ENCODE peak calls at places on chromosomes 1 and 21, in six cellular contexts. One of them, this sample, is unnamed.

GRCh38 chr1:11598461-11598860 is 55.8 kb downstream of the FBXO2 start:
- DNase-seq in H1: no peak
- DNase-seq in trophoblast cell: no peak
- DNase-seq in IMR-90: peak
- DNase-seq in mesenchymal stem cell: no peak
- DNase-seq in neuronal stem cell: no peak
- DNase-seq in this sample: no peak

GRCh38 chr1:108817016-108817415 is 39.9 kb downstream of the AKNAD1 start:
- DNase-seq in neuronal stem cell: no peak
- DNase-seq in IMR-90: peak
- DNase-seq in mesenchymal stem cell: peak
- DNase-seq in H1: no peak
- DNase-seq in trophoblast cell: no peak
- DNase-seq in this sample: no peak

GRCh38 chr1:16111771-16112557 is 38.5 kb upstream of the FAM131C start:
- DNase-seq in trophoblast cell: no peak
- DNase-seq in H1: no peak
- DNase-seq in neuronal stem cell: no peak
- DNase-seq in IMR-90: peak
- DNase-seq in mesenchymal stem cell: peak
- DNase-seq in this sample: peak

GRCh38 chr1:3651011-3651938 is 1.0 kb upstream of the TP73 start:
- DNase-seq in neuronal stem cell: no peak
- DNase-seq in mesenchymal stem cell: peak
- DNase-seq in H1: peak
- DNase-seq in trophoblast cell: no peak
- DNase-seq in IMR-90: no peak
- DNase-seq in this sample: peak

GRCh38 chr21:45864436-45864835 is 117.1 kb upstream of the COL6A1 start:
- DNase-seq in trophoblast cell: no peak
- DNase-seq in neuronal stem cell: no peak
- DNase-seq in IMR-90: peak
- DNase-seq in H1: no peak
- DNase-seq in mesenchymal stem cell: peak
- DNase-seq in this sample: no peak

GRCh38 chr21:26835027-26835713 is 10.0 kb downstream of the ADAMTS1 start:
- DNase-seq in neuronal stem cell: no peak
- DNase-seq in IMR-90: peak
- DNase-seq in mesenchymal stem cell: peak
- DNase-seq in H1: no peak
- DNase-seq in trophoblast cell: peak
- DNase-seq in this sample: no peak

GRCh38 chr1:93701619-93702018 is 20.0 kb upstream of the BCAR3 start:
- DNase-seq in trophoblast cell: peak
- DNase-seq in mesenchymal stem cell: peak
- DNase-seq in neuronal stem cell: no peak
- DNase-seq in H1: no peak
- DNase-seq in IMR-90: peak
- DNase-seq in this sample: peak

GRCh38 chr1:157363660-157364140 is 188.6 kb downstream of the FCRL5 start:
- DNase-seq in neuronal stem cell: no peak
- DNase-seq in trophoblast cell: peak
- DNase-seq in IMR-90: peak
- DNase-seq in H1: peak
- DNase-seq in mesenchymal stem cell: peak
- DNase-seq in this sample: peak

GRCh38 chr1:68051475-68051874 is 1.0 kb upstream of the DIRAS3 start:
- DNase-seq in neuronal stem cell: peak
- DNase-seq in mesenchymal stem cell: peak
- DNase-seq in IMR-90: peak
- DNase-seq in trophoblast cell: no peak
- DNase-seq in H1: peak
- DNase-seq in this sample: peak

GRCh38 chr21:44700101-44701022 is 3.4 kb downstream of the KRTAP10-12 start:
- DNase-seq in trophoblast cell: no peak
- DNase-seq in mesenchymal stem cell: no peak
- DNase-seq in H1: no peak
- DNase-seq in IMR-90: no peak
- DNase-seq in neuronal stem cell: no peak
- DNase-seq in this sample: no peak

GRCh38 chr1:212139526-212140137 is 104.1 kb downstream of the DTL start:
- DNase-seq in trophoblast cell: no peak
- DNase-seq in H1: no peak
- DNase-seq in IMR-90: no peak
- DNase-seq in mesenchymal stem cell: no peak
- DNase-seq in neuronal stem cell: no peak
- DNase-seq in this sample: no peak

GRCh38 chr1:77316966-77317365 is 35.1 kb downstream of the AK5 start:
- DNase-seq in trophoblast cell: no peak
- DNase-seq in neuronal stem cell: no peak
- DNase-seq in H1: no peak
- DNase-seq in mesenchymal stem cell: no peak
- DNase-seq in IMR-90: peak
- DNase-seq in this sample: no peak

GRCh38 chr1:1304331-1305299 is 3.1 kb downstream of the ACAP3 start:
- DNase-seq in trophoblast cell: peak
- DNase-seq in neuronal stem cell: no peak
- DNase-seq in IMR-90: peak
- DNase-seq in mesenchymal stem cell: peak
- DNase-seq in H1: peak
- DNase-seq in this sample: peak

GRCh38 chr1:214349781-214350180 is 68.8 kb downstream of the SMYD2 start:
- DNase-seq in trophoblast cell: no peak
- DNase-seq in mesenchymal stem cell: no peak
- DNase-seq in H1: no peak
- DNase-seq in neuronal stem cell: no peak
- DNase-seq in IMR-90: no peak
- DNase-seq in this sample: no peak

GRCh38 chr1:4636644-4637380 is 17.6 kb upstream of the AJAP1 start:
- DNase-seq in neuronal stem cell: no peak
- DNase-seq in mesenchymal stem cell: no peak
- DNase-seq in H1: no peak
- DNase-seq in trophoblast cell: no peak
- DNase-seq in IMR-90: no peak
- DNase-seq in this sample: no peak

GRCh38 chr1:14930224-14930965 is 223.2 kb upstream of the TMEM51 start:
- DNase-seq in H1: no peak
- DNase-seq in neuronal stem cell: no peak
- DNase-seq in mesenchymal stem cell: no peak
- DNase-seq in IMR-90: no peak
- DNase-seq in trophoblast cell: no peak
- DNase-seq in this sample: no peak

GRCh38 chr1:179077396-179077795 is 4.5 kb upstream of the TOR3A start:
- DNase-seq in IMR-90: peak
- DNase-seq in H1: no peak
- DNase-seq in mesenchymal stem cell: no peak
- DNase-seq in neuronal stem cell: no peak
- DNase-seq in trophoblast cell: peak
- DNase-seq in this sample: no peak

GRCh38 chr1:159949123-159949522 is 3.7 kb upstream of the IGSF9 start:
- DNase-seq in mesenchymal stem cell: no peak
- DNase-seq in H1: no peak
- DNase-seq in neuronal stem cell: no peak
- DNase-seq in IMR-90: no peak
- DNase-seq in trophoblast cell: no peak
- DNase-seq in this sample: peak

GRCh38 chr1:157000686-157001085 is 44.9 kb downstream of the ARHGEF11 start:
- DNase-seq in H1: peak
- DNase-seq in trophoblast cell: no peak
- DNase-seq in mesenchymal stem cell: no peak
- DNase-seq in IMR-90: peak
- DNase-seq in neuronal stem cell: no peak
- DNase-seq in this sample: no peak

GRCh38 chr1:212346586-212346985 is 61.4 kb downstream of the PPP2R5A start:
- DNase-seq in trophoblast cell: no peak
- DNase-seq in neuronal stem cell: no peak
- DNase-seq in IMR-90: peak
- DNase-seq in H1: no peak
- DNase-seq in mesenchymal stem cell: no peak
- DNase-seq in this sample: no peak

GRCh38 chr1:25694591-25695007 is 78.0 kb downstream of the MAN1C1 start:
- DNase-seq in neuronal stem cell: no peak
- DNase-seq in trophoblast cell: no peak
- DNase-seq in mesenchymal stem cell: peak
- DNase-seq in H1: no peak
- DNase-seq in IMR-90: peak
- DNase-seq in this sample: peak

GRCh38 chr1:41436281-41437010 is 48.0 kb downstream of the EDN2 start:
- DNase-seq in neuronal stem cell: no peak
- DNase-seq in trophoblast cell: no peak
- DNase-seq in mesenchymal stem cell: no peak
- DNase-seq in IMR-90: no peak
- DNase-seq in H1: no peak
- DNase-seq in this sample: no peak
- H2BK120ac ChIP-seq in neuronal stem cell: no peak
- H2BK120ac ChIP-seq in trophoblast cell: peak
- H2BK120ac ChIP-seq in mesenchymal stem cell: peak
- H2BK120ac ChIP-seq in IMR-90: no peak
- H2BK120ac ChIP-seq in H1: no peak
- H2BK120ac ChIP-seq in this sample: no peak

GRCh38 chr1:227317541-227318002 is 720 bp downstream of the CDC42BPA start:
- DNase-seq in mesenchymal stem cell: peak
- DNase-seq in trophoblast cell: peak
- DNase-seq in H1: peak
- DNase-seq in IMR-90: peak
- DNase-seq in neuronal stem cell: peak
- DNase-seq in this sample: peak

GRCh38 chr1:227318852-227319607 is 738 bp upstream of the CDC42BPA start:
- DNase-seq in neuronal stem cell: peak
- DNase-seq in mesenchymal stem cell: peak
- DNase-seq in IMR-90: peak
- DNase-seq in trophoblast cell: peak
- DNase-seq in H1: peak
- DNase-seq in this sample: peak

GRCh38 chr1:227316941-227317540 is 1.3 kb downstream of the CDC42BPA start:
- DNase-seq in H1: no peak
- DNase-seq in mesenchymal stem cell: peak
- DNase-seq in trophoblast cell: no peak
- DNase-seq in neuronal stem cell: no peak
- DNase-seq in IMR-90: peak
- DNase-seq in this sample: no peak

GRCh38 chr1:227316456-227316855 is 1.8 kb downstream of the CDC42BPA start:
- DNase-seq in trophoblast cell: no peak
- DNase-seq in IMR-90: no peak
- DNase-seq in mesenchymal stem cell: no peak
- DNase-seq in H1: no peak
- DNase-seq in neuronal stem cell: no peak
- DNase-seq in this sample: no peak

DNA sequence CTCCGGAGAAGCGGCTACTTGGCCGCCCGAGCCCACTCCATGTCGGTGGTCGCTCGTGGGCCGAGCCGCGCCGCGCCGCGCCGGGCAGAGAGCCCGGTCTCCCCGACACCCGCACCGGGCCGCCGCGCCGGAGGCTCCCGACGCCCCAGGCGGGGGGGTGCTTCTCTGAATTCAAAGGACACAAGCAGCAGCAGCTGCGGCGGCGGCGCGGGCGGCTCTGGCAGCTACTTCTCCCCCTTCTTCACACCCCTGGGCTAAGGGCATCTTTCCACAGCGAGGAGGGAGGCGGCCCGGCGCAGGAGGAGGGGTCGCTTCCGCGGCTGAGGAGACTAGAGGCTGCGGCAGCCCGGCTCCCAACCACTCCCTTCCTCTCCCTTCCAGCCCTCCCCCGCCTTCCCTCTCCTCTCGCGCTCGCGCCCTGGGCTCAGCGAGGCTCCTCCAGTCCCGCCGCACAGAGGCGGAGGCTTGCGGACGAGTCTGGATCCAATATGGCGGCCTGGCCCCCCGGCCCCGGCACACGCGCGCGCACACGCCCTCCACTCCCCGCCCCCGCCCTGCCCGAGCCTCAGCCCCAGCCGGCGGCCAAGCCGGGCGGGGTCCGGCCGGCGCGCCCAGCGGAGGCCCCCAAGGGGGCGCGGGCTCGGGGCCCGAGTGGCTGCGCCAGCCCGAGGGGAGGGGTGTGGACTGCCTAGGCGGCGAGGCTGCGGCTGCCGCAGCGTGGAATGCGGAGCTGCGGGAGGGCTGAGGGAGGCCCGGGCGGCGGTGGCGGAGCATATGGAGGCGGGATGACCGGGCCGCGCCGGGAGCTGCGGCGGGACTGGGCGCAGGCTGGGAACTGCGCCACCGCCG is at the start of gene CDC42BPA:
- DNase-seq in mesenchymal stem cell: peak
- DNase-seq in IMR-90: peak
- DNase-seq in neuronal stem cell: peak
- DNase-seq in trophoblast cell: peak
- DNase-seq in H1: peak
- DNase-seq in this sample: peak
- H3K9ac ChIP-seq in mesenchymal stem cell: peak
- H3K9ac ChIP-seq in IMR-90: peak
- H3K9ac ChIP-seq in neuronal stem cell: peak
- H3K9ac ChIP-seq in trophoblast cell: peak
- H3K9ac ChIP-seq in H1: peak
- H3K9ac ChIP-seq in this sample: peak

GRCh38 chr1:229736376-229736775 is 110.3 kb downstream of the URB2 start:
- DNase-seq in mesenchymal stem cell: no peak
- DNase-seq in neuronal stem cell: no peak
- DNase-seq in trophoblast cell: no peak
- DNase-seq in IMR-90: no peak
- DNase-seq in H1: no peak
- DNase-seq in this sample: no peak
- H4K91ac ChIP-seq in mesenchymal stem cell: no peak
- H4K91ac ChIP-seq in neuronal stem cell: no peak
- H4K91ac ChIP-seq in trophoblast cell: no peak
- H4K91ac ChIP-seq in IMR-90: no peak
- H4K91ac ChIP-seq in H1: no peak
- H4K91ac ChIP-seq in this sample: no peak

GRCh38 chr1:97920832-97921571 is at the start of gene DPYD:
- DNase-seq in mesenchymal stem cell: peak
- DNase-seq in neuronal stem cell: peak
- DNase-seq in H1: peak
- DNase-seq in IMR-90: peak
- DNase-seq in trophoblast cell: peak
- DNase-seq in this sample: peak
- H2BK120ac ChIP-seq in mesenchymal stem cell: peak
- H2BK120ac ChIP-seq in neuronal stem cell: no peak
- H2BK120ac ChIP-seq in H1: no peak
- H2BK120ac ChIP-seq in IMR-90: peak
- H2BK120ac ChIP-seq in trophoblast cell: no peak
- H2BK120ac ChIP-seq in this sample: no peak

This sample was measured in H9.